ENCODE peak calls at places on chromosomes 6 and 20, in four cellular contexts. One of them, this sample, is unnamed.

GRCh38 chr20:32804817-32805216 is 14.9 kb upstream of the MAPRE1 start:
- DNase-seq in SJCRH30: no peak
- DNase-seq in body of pancreas: no peak
- DNase-seq in iPS-NIHi11: no peak
- DNase-seq in this sample: no peak

GRCh38 chr20:50399003-50399916 is 110.9 kb upstream of the PTPN1 start:
- DNase-seq in SJCRH30: no peak
- DNase-seq in iPS-NIHi11: no peak
- DNase-seq in body of pancreas: no peak
- DNase-seq in this sample: peak

GRCh38 chr6:97822632-97823031 is 539.6 kb upstream of the MMS22L start:
- DNase-seq in SJCRH30: no peak
- DNase-seq in iPS-NIHi11: no peak
- DNase-seq in body of pancreas: no peak
- DNase-seq in this sample: no peak

GRCh38 chr6:100678027-100678426 is 203.1 kb downstream of the ASCC3 start:
- DNase-seq in iPS-NIHi11: no peak
- DNase-seq in SJCRH30: peak
- DNase-seq in body of pancreas: no peak
- DNase-seq in this sample: peak

GRCh38 chr6:54060286-54060685 is 51.0 kb upstream of the MLIP start:
- DNase-seq in SJCRH30: no peak
- DNase-seq in body of pancreas: no peak
- DNase-seq in iPS-NIHi11: no peak
- DNase-seq in this sample: peak

GRCh38 chr6:68777956-68778355 is 142.9 kb downstream of the ADGRB3 start:
- DNase-seq in SJCRH30: peak
- DNase-seq in body of pancreas: no peak
- DNase-seq in iPS-NIHi11: no peak
- DNase-seq in this sample: no peak

GRCh38 chr20:39433461-39433860 is 471.3 kb downstream of the DHX35 start:
- DNase-seq in iPS-NIHi11: no peak
- DNase-seq in SJCRH30: no peak
- DNase-seq in body of pancreas: no peak
- DNase-seq in this sample: no peak

GRCh38 chr6:34525431-34526175 is 30.5 kb downstream of the SPDEF start:
- DNase-seq in body of pancreas: no peak
- DNase-seq in iPS-NIHi11: no peak
- DNase-seq in SJCRH30: no peak
- DNase-seq in this sample: no peak

GRCh38 chr6:113512581-113512980 is 344.6 kb upstream of the MARCKS start:
- DNase-seq in SJCRH30: peak
- DNase-seq in iPS-NIHi11: no peak
- DNase-seq in body of pancreas: no peak
- DNase-seq in this sample: no peak

GRCh38 chr6:14921170-14921569 is 324.7 kb upstream of the JARID2 start:
- DNase-seq in iPS-NIHi11: no peak
- DNase-seq in SJCRH30: peak
- DNase-seq in body of pancreas: peak
- DNase-seq in this sample: peak

GRCh38 chr20:31565699-31566331 is 39.3 kb upstream of the ID1 start:
- DNase-seq in SJCRH30: no peak
- DNase-seq in body of pancreas: no peak
- DNase-seq in iPS-NIHi11: no peak
- DNase-seq in this sample: no peak

GRCh38 chr6:36627801-36628246 is 33.7 kb downstream of the SRSF3 start:
- DNase-seq in SJCRH30: peak
- DNase-seq in body of pancreas: peak
- DNase-seq in iPS-NIHi11: no peak
- DNase-seq in this sample: peak

GRCh38 chr6:34484899-34485298 is 19.0 kb downstream of the PACSIN1 start:
- DNase-seq in iPS-NIHi11: no peak
- DNase-seq in SJCRH30: no peak
- DNase-seq in body of pancreas: no peak
- DNase-seq in this sample: no peak

GRCh38 chr6:137202078-137202477 is 17.1 kb downstream of the IFNGR1 start:
- DNase-seq in SJCRH30: no peak
- DNase-seq in body of pancreas: no peak
- DNase-seq in iPS-NIHi11: no peak
- DNase-seq in this sample: no peak

GRCh38 chr6:37099442-37099841 is 70.5 kb upstream of the PIM1 start:
- DNase-seq in iPS-NIHi11: no peak
- DNase-seq in SJCRH30: no peak
- DNase-seq in body of pancreas: no peak
- DNase-seq in this sample: no peak

GRCh38 chr20:63471002-63471718 is 1.3 kb downstream of the KCNQ2 start:
- DNase-seq in iPS-NIHi11: no peak
- DNase-seq in body of pancreas: no peak
- DNase-seq in SJCRH30: no peak
- DNase-seq in this sample: no peak

GRCh38 chr20:61278296-61278695 is 26.2 kb downstream of the CDH4 start:
- DNase-seq in SJCRH30: no peak
- DNase-seq in body of pancreas: no peak
- DNase-seq in iPS-NIHi11: no peak
- DNase-seq in this sample: no peak

GRCh38 chr6:150238857-150239407 is 96.1 kb downstream of the PPP1R14C start:
- DNase-seq in SJCRH30: no peak
- DNase-seq in iPS-NIHi11: no peak
- DNase-seq in body of pancreas: no peak
- DNase-seq in this sample: no peak

GRCh38 chr6:21164768-21165326 is 428.7 kb upstream of the SOX4 start:
- DNase-seq in SJCRH30: no peak
- DNase-seq in body of pancreas: no peak
- DNase-seq in iPS-NIHi11: no peak
- DNase-seq in this sample: peak

GRCh38 chr6:157681041-157681650 is 141.9 kb upstream of the SNX9 start:
- DNase-seq in iPS-NIHi11: no peak
- DNase-seq in SJCRH30: peak
- DNase-seq in body of pancreas: no peak
- DNase-seq in this sample: no peak

GRCh38 chr6:77324851-77325250 is 138.4 kb downstream of the HTR1B start:
- DNase-seq in SJCRH30: no peak
- DNase-seq in iPS-NIHi11: no peak
- DNase-seq in body of pancreas: no peak
- DNase-seq in this sample: no peak

GRCh38 chr6:2030682-2031244 is 214.6 kb downstream of the GMDS start:
- DNase-seq in SJCRH30: no peak
- DNase-seq in iPS-NIHi11: no peak
- DNase-seq in body of pancreas: no peak
- DNase-seq in this sample: no peak

GRCh38 chr6:106801256-106801655 is 171.9 kb downstream of the QRSL1 start:
- DNase-seq in SJCRH30: no peak
- DNase-seq in body of pancreas: no peak
- DNase-seq in iPS-NIHi11: no peak
- DNase-seq in this sample: no peak

GRCh38 chr6:145235207-145235606 is 500.1 kb downstream of the EPM2A start:
- DNase-seq in SJCRH30: no peak
- DNase-seq in body of pancreas: no peak
- DNase-seq in iPS-NIHi11: no peak
- DNase-seq in this sample: no peak

GRCh38 chr20:38755324-38755910 is 7.2 kb downstream of the ACTR5 start:
- DNase-seq in body of pancreas: no peak
- DNase-seq in iPS-NIHi11: no peak
- DNase-seq in SJCRH30: peak
- DNase-seq in this sample: no peak

GRCh38 chr6:11120273-11121005 is 8.9 kb upstream of the ERVFRD-1 start:
- DNase-seq in body of pancreas: no peak
- DNase-seq in iPS-NIHi11: no peak
- DNase-seq in SJCRH30: peak
- DNase-seq in this sample: no peak

GRCh38 chr20:51121272-51121671 is 98.4 kb upstream of the KCNG1 start:
- DNase-seq in iPS-NIHi11: no peak
- DNase-seq in body of pancreas: no peak
- DNase-seq in SJCRH30: no peak
- DNase-seq in this sample: no peak

GRCh38 chr6:150696156-150696555 is 96.5 kb downstream of the PLEKHG1 start:
- DNase-seq in iPS-NIHi11: no peak
- DNase-seq in body of pancreas: no peak
- DNase-seq in SJCRH30: peak
- DNase-seq in this sample: peak

GRCh38 chr6:166942393-166943168 is 13.8 kb downstream of the RNASET2 start:
- DNase-seq in iPS-NIHi11: no peak
- DNase-seq in SJCRH30: no peak
- DNase-seq in body of pancreas: no peak
- DNase-seq in this sample: peak

GRCh38 chr6:142642651-142643050 is 302.3 kb downstream of the HIVEP2 start:
- DNase-seq in body of pancreas: no peak
- DNase-seq in iPS-NIHi11: no peak
- DNase-seq in SJCRH30: no peak
- DNase-seq in this sample: peak

GRCh38 chr6:72624557-72625160 is 2.8 kb downstream of the KCNQ5 start:
- DNase-seq in SJCRH30: peak
- DNase-seq in iPS-NIHi11: peak
- DNase-seq in body of pancreas: no peak
- DNase-seq in this sample: no peak

GRCh38 chr6:88360203-88360797 is 194.2 kb upstream of the CNR1 start:
- DNase-seq in body of pancreas: no peak
- DNase-seq in iPS-NIHi11: no peak
- DNase-seq in SJCRH30: peak
- DNase-seq in this sample: peak

GRCh38 chr6:9397981-9398559 is 962.7 kb upstream of the SLC35B3 start:
- DNase-seq in iPS-NIHi11: no peak
- DNase-seq in body of pancreas: peak
- DNase-seq in SJCRH30: no peak
- DNase-seq in this sample: no peak

GRCh38 chr6:15444081-15444731 is 198.3 kb downstream of the JARID2 start:
- DNase-seq in body of pancreas: no peak
- DNase-seq in iPS-NIHi11: no peak
- DNase-seq in SJCRH30: peak
- DNase-seq in this sample: peak

GRCh38 chr6:52953911-52954839 is 40.9 kb downstream of the GSTA4 start:
- DNase-seq in SJCRH30: no peak
- DNase-seq in body of pancreas: no peak
- DNase-seq in iPS-NIHi11: no peak
- DNase-seq in this sample: peak

GRCh38 chr6:98808522-98809210 is 25.7 kb upstream of the POU3F2 start:
- DNase-seq in SJCRH30: no peak
- DNase-seq in body of pancreas: no peak
- DNase-seq in iPS-NIHi11: no peak
- DNase-seq in this sample: no peak

This sample was measured in fibroblast of villous mesenchyme.